ENCODE peak calls at places on chromosomes 6 and 20, in ten cellular contexts. M, C, B, I, A, U, O, L, X and J are unnamed samples.

GRCh38 chr20:11379257-11380011 is 538.3 kb upstream of the BTBD3 start:
- DNase-seq in L (peak), U (no peak), A (no peak), C (no peak), I (no peak), M (no peak), B (no peak), X (no peak), O (no peak), J (no peak)

GRCh38 chr6:15365273-15365687 is 119.4 kb downstream of the JARID2 start:
- DNase-seq in O (peak), U (no peak), C (peak), X (peak), L (peak), M (no peak), A (peak), B (no peak), I (peak), J (no peak)

GRCh38 chr6:111464184-111464583 is 18.8 kb downstream of the REV3L start:
- DNase-seq in L (no peak), U (no peak), A (no peak), B (no peak), C (peak), M (no peak), O (no peak), X (no peak), I (no peak), J (no peak)

GRCh38 chr6:48111143-48111506 is at the start of gene PTCHD4:
- DNase-seq in L (no peak), C (peak), X (peak), M (no peak), O (peak), U (no peak), I (peak), A (peak), B (peak), J (no peak)

GRCh38 chr6:107936162-107936909 is 21.7 kb downstream of the SEC63 start:
- DNase-seq in X (peak), M (no peak), L (no peak), U (no peak), I (no peak), O (no peak), A (no peak), B (no peak), C (no peak), J (no peak)

GRCh38 chr6:149383371-149383770 is 16.7 kb upstream of the SUMO4 start:
- DNase-seq in O (no peak), I (no peak), A (no peak), X (no peak), C (no peak), U (no peak), B (no peak), M (no peak), L (no peak), J (no peak)

GRCh38 chr6:152552616-152553209 is 84.4 kb downstream of the SYNE1 start:
- DNase-seq in C (peak), X (peak), B (peak), L (peak), O (peak), I (peak), U (peak), A (peak), M (peak), J (peak)

GRCh38 chr6:52507557-52508260 is 69.2 kb downstream of the TRAM2 start:
- DNase-seq in U (no peak), O (no peak), A (peak), M (no peak), X (no peak), L (no peak), C (peak), I (peak), B (no peak), J (no peak)

GRCh38 chr20:19660808-19661378 is 97.2 kb upstream of the RIN2 start:
- DNase-seq in B (no peak), A (no peak), M (no peak), L (no peak), C (no peak), X (no peak), U (no peak), I (no peak), O (no peak), J (no peak)
- H2AFZ ChIP-seq in B (no peak), A (no peak), M (no peak), L (no peak), C (no peak), X (no peak), U (no peak), I (no peak), O (no peak), J (no peak)

GRCh38 chr6:165662671-165663282 is at the start of gene PDE10A:
- DNase-seq in C (peak), L (peak), I (no peak), U (no peak), M (no peak), A (peak), B (no peak), X (peak), O (no peak), J (no peak)

GRCh38 chr6:165662041-165662491 is 975 bp downstream of the PDE10A start:
- DNase-seq in U (no peak), M (no peak), L (peak), X (no peak), I (no peak), A (no peak), C (peak), B (no peak), O (no peak), J (no peak)

GRCh38 chr6:165659945-165660862 is 2.8 kb downstream of the PDE10A start:
- DNase-seq in O (no peak), X (no peak), I (no peak), M (no peak), A (no peak), L (no peak), C (peak), U (no peak), B (no peak), J (no peak)

GRCh38 chr6:165660881-165661415 is 2.1 kb downstream of the PDE10A start:
- DNase-seq in X (no peak), A (no peak), B (no peak), I (no peak), M (no peak), O (no peak), C (no peak), L (no peak), U (no peak), J (no peak)

DNA sequence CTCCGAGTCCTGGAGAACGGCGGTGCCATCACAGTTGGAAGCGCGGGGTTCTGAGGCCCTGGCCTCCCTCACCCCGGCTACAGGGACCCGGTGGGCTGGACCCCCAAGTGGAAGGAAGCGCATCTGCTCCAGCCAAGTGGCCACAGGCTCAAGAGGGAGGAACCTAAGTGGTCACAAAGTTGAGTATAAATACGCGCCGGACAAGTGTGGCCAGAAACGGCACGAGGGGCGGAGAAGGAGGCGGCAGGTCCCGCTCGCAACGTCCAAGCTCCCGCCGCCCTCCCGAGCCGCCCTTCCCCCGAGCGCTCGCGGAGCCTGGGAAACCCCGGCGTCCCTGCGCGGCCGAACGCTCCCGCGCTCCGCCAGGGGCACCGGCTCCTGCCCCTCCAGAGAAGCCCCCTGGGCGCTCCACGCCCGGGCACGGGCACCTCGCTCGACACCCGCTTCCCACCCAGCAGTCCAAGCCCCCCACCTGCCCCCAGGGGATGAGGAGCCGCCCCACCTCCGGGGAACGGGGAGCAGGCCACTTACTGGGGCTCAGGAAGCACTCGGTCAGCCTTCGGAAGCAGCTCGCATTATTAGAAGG is 1.5 kb downstream of the PDE10A start:
- DNase-seq in C (peak), M (no peak), A (no peak), U (no peak), X (no peak), I (no peak), L (no peak), B (no peak), O (no peak), J (no peak)
- H3K4me3 ChIP-seq in C (peak), M (no peak), A (no peak), U (no peak), X (peak), I (peak), L (peak), B (no peak), O (no peak), J (no peak)

GRCh38 chr20:36113015-36113414 is 41.5 kb upstream of the EPB41L1 start:
- DNase-seq in A (no peak), I (no peak), O (no peak), L (no peak), U (no peak), B (no peak), M (no peak), X (no peak), C (no peak), J (no peak)

GRCh38 chr20:36116813-36117441 is 37.6 kb upstream of the EPB41L1 start:
- DNase-seq in X (no peak), U (no peak), O (no peak), L (no peak), M (no peak), I (peak), C (peak), A (peak), B (no peak), J (no peak)

GRCh38 chr20:36113566-36114247 is 40.8 kb upstream of the EPB41L1 start:
- DNase-seq in M (no peak), O (no peak), X (no peak), L (no peak), U (peak), C (no peak), B (no peak), A (no peak), I (no peak), J (no peak)

GRCh38 chr20:36112112-36112511 is 42.4 kb upstream of the EPB41L1 start:
- DNase-seq in B (no peak), O (no peak), L (no peak), C (no peak), I (no peak), U (no peak), A (no peak), X (no peak), M (no peak), J (peak)

GRCh38 chr20:36114707-36115106 is 39.8 kb upstream of the EPB41L1 start:
- DNase-seq in M (no peak), L (no peak), X (no peak), B (no peak), O (no peak), C (no peak), U (no peak), A (no peak), I (no peak), J (no peak)
- H2AFZ ChIP-seq in M (no peak), L (no peak), X (no peak), B (no peak), O (no peak), C (no peak), U (peak), A (no peak), I (no peak), J (no peak)

DNA sequence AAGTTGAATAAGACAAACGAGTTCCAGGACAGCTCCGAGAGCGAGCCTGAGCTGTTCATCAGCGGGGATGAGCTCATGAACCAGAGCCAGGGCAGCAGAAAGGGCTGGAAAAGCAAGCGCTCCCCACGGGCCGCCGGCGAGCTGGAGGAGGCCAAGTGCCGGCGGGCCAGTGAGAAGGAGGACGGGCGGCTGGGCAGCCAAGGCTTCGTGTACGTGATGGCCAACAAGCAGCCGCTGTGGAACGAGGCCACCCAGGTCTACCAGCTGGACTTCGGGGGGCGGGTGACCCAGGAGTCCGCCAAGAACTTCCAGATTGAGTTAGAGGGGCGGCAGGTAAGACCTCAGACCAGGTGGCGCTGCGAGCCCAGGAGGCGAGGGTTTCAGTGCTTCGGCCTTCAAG is 56.0 kb upstream of the TMEM181 start:
- DNase-seq in L (no peak), X (no peak), A (no peak), U (no peak), B (no peak), I (no peak), C (no peak), M (no peak), O (no peak), J (no peak)
- H3K4me3 ChIP-seq in L (no peak), X (no peak), A (no peak), U (no peak), B (no peak), I (no peak), C (no peak), M (no peak), O (no peak), J (no peak)

DNA sequence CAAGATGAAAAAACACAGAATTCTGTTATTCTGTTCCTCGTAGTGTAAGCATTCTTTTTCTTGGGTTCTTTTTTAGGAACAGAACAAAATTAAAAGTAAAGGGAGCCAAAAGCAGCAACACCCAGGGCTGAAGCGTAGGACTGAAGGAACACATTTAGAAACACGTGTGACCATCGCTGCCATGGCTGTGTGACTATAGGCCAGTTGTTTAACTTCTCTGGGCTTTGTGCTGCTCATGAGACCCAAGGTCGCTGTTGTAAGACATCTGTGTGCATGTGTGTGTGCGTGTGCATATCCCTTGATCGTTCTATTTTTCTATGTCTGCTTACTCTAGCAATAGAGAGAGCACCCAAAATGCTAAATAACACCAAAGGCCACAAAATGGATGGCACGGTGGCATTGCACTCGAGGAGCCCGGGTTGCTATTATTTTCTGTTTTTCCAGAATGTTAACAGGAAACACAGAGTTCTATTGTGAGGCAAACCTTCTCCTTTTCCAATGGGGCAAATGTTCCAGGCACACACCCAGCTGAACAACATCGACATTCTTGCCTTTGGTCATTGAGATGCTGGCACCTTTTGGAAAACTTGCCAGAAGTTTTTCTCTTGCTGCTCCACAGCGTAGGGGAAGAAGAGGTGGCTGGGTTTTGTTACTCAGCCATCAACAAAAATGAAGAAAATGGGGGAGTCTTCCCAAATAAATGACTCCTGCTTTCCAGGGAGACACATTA is 267.8 kb upstream of the ECI2 start:
- DNase-seq in U (no peak), B (no peak), O (no peak), I (no peak), X (no peak), M (no peak), A (no peak), L (no peak), C (no peak), J (no peak)
- H2AFZ ChIP-seq in U (no peak), B (peak), O (no peak), I (peak), X (no peak), M (no peak), A (no peak), L (no peak), C (peak), J (no peak)

GRCh38 chr6:30882764-30883475 is 1.4 kb upstream of the DDR1 start:
- DNase-seq in M (no peak), X (no peak), A (no peak), O (peak), I (no peak), L (no peak), U (peak), C (no peak), B (peak), J (peak)
- H3K4me3 ChIP-seq in M (no peak), X (no peak), A (no peak), O (peak), I (no peak), L (peak), U (peak), C (no peak), B (peak), J (peak)

GRCh38 chr6:27839303-27840081 is 72.7 kb downstream of the OR2B2 start:
- DNase-seq in O (no peak), C (peak), X (peak), U (peak), I (peak), L (no peak), A (peak), B (no peak), M (peak), J (no peak)
- H2AFZ ChIP-seq in O (peak), C (peak), X (peak), U (no peak), I (no peak), L (peak), A (peak), B (no peak), M (no peak), J (peak)